ENCODE peak calls at places on chromosomes 6 and 20, in four cellular contexts. One of them, this sample, is unnamed.

GRCh38 chr20:41594514-41595322 is 23.5 kb downstream of the CHD6 start:
- ATAC-seq in heart left ventricle: no peak
- ATAC-seq in Right ventricle myocardium inferior: no peak
- ATAC-seq in PC-3: no peak
- ATAC-seq in this sample: no peak

GRCh38 chr20:54321688-54322087 is 113.8 kb downstream of the PFDN4 start:
- ATAC-seq in heart left ventricle: no peak
- ATAC-seq in Right ventricle myocardium inferior: no peak
- ATAC-seq in PC-3: no peak
- ATAC-seq in this sample: no peak

GRCh38 chr20:36493013-36493800 is 48.1 kb upstream of the MYL9 start:
- ATAC-seq in heart left ventricle: no peak
- ATAC-seq in Right ventricle myocardium inferior: peak
- ATAC-seq in PC-3: peak
- ATAC-seq in this sample: peak

GRCh38 chr6:47187883-47188587 is 121.7 kb downstream of the TNFRSF21 start:
- ATAC-seq in heart left ventricle: no peak
- ATAC-seq in Right ventricle myocardium inferior: no peak
- ATAC-seq in PC-3: peak
- ATAC-seq in this sample: peak

GRCh38 chr20:53154540-53154939 is 182.4 kb downstream of the TSHZ2 start:
- ATAC-seq in heart left ventricle: no peak
- ATAC-seq in Right ventricle myocardium inferior: no peak
- ATAC-seq in PC-3: no peak
- ATAC-seq in this sample: no peak

GRCh38 chr20:728022-728944 is 40.0 kb downstream of the SLC52A3 start:
- ATAC-seq in heart left ventricle: peak
- ATAC-seq in Right ventricle myocardium inferior: peak
- ATAC-seq in PC-3: peak
- ATAC-seq in this sample: peak

GRCh38 chr6:7108964-7109836 is 1.4 kb downstream of the RREB1 start:
- ATAC-seq in heart left ventricle: peak
- ATAC-seq in Right ventricle myocardium inferior: peak
- ATAC-seq in PC-3: peak
- ATAC-seq in this sample: peak

GRCh38 chr6:15781333-15781732 is 118.5 kb upstream of the DTNBP1 start:
- ATAC-seq in heart left ventricle: no peak
- ATAC-seq in Right ventricle myocardium inferior: no peak
- ATAC-seq in PC-3: no peak
- ATAC-seq in this sample: no peak

This sample was measured in SK-N-SH treated with all-trans-retinoic acid at 6 μM for 48 hours.